ENCODE peak calls at places on chromosomes 3 and 15, in eight cellular contexts. J is A549; K is PC-3; Z is amniotic stem cell; T is kidney; Q is HuH-7.5; X is D341Med; V is effector memory CD8-positive, alpha-beta T cell. Y is an unnamed sample.

GRCh38 chr3:194257030-194257657 is 94.0 kb downstream of the CPN2 start:
- DNase-seq in J (no peak), K (no peak), Z (no peak), T (no peak), Q (no peak), X (no peak), V (no peak), Y (no peak)

GRCh38 chr3:172192830-172193415 is 153.5 kb downstream of the FNDC3B start:
- DNase-seq in J (peak), K (no peak), Z (no peak), T (no peak), Q (peak), X (no peak), V (no peak), Y (no peak)

GRCh38 chr3:107990926-107991325 is 99.9 kb downstream of the CD47 start:
- DNase-seq in J (no peak), K (no peak), Z (no peak), T (no peak), Q (no peak), X (no peak), V (no peak), Y (no peak)

GRCh38 chr3:147941984-147942383 is 532.8 kb downstream of the ZIC1 start:
- DNase-seq in J (no peak), K (no peak), Z (no peak), T (no peak), Q (no peak), X (no peak), V (no peak), Y (no peak)

GRCh38 chr15:94844533-94845390 is 613.4 kb downstream of the MCTP2 start:
- DNase-seq in J (peak), K (no peak), Z (no peak), T (peak), Q (peak), X (peak), V (no peak), Y (peak)

GRCh38 chr15:58934521-58934920 is 1.0 kb upstream of the SLTM start:
- DNase-seq in J (no peak), K (peak), Z (no peak), T (no peak), Q (no peak), X (peak), V (no peak), Y (no peak)

GRCh38 chr15:83446904-83447708 is at the start of gene SH3GL3:
- DNase-seq in J (peak), K (peak), Z (peak), T (peak), Q (peak), X (peak), V (no peak), Y (peak)

GRCh38 chr3:186915808-186916796 is 14.2 kb upstream of the ST6GAL1 start:
- DNase-seq in J (no peak), K (no peak), Z (no peak), T (no peak), Q (no peak), X (no peak), V (no peak), Y (no peak)

GRCh38 chr3:5187920-5188418 is 462 bp downstream of the EDEM1 start:
- DNase-seq in J (peak), K (peak), Z (no peak), T (peak), Q (peak), X (peak), V (peak), Y (no peak)

GRCh38 chr15:33040501-33040900 is 154.0 kb downstream of the FMN1 start:
- DNase-seq in J (no peak), K (no peak), Z (no peak), T (no peak), Q (no peak), X (no peak), V (no peak), Y (no peak)